ENCODE peak calls at places on chromosome X, in ten cellular contexts. U, A, F, R, E, J, H, N, M and X are unnamed samples.
A peak's percentile ranks its signal among the peaks of the same experiment; 100 is the strongest.

GRCh38 chrX:77793950-77794349 is 7.9 kb upstream of the ATRX start:
- DNase-seq in N (no peak), R (no peak), H (no peak), E (no peak), M (no peak), U (no peak), A (no peak), J (no peak), F (no peak), X (no peak)

GRCh38 chrX:150416469-150416868 is 53.4 kb downstream of the MAMLD1 start:
- DNase-seq in M (no peak), U (no peak), E (no peak), N (no peak), R (no peak), J (no peak), F (no peak), H (no peak), A (no peak), X (no peak)

GRCh38 chrX:130669233-130669632 is 233.8 kb downstream of the ENOX2 start:
- DNase-seq in H (no peak), N (no peak), F (no peak), J (no peak), E (no peak), U (no peak), A (no peak), M (no peak), R (no peak), X (no peak)

GRCh38 chrX:147894332-147894870 is 17.3 kb upstream of the FMR1 start:
- DNase-seq in A (no peak), F (no peak), J (no peak), U (no peak), E (no peak), N (no peak), M (peak; percentile 9), R (no peak), H (no peak), X (peak; percentile 79)

GRCh38 chrX:96568088-96568487 is 116.6 kb upstream of the DIAPH2 start:
- DNase-seq in U (no peak), H (no peak), F (no peak), N (no peak), R (no peak), A (no peak), J (no peak), E (no peak), M (no peak), X (no peak)

GRCh38 chrX:19670854-19671620 is 155.7 kb upstream of the MAP3K15 start:
- DNase-seq in N (no peak), J (peak; percentile 23), F (no peak), R (no peak), M (no peak), U (peak; percentile 11), A (peak; percentile 22), H (no peak), E (no peak), X (peak; percentile 79)

GRCh38 chrX:41447897-41448296 is 754 bp downstream of the NYX start:
- DNase-seq in N (no peak), R (no peak), M (no peak), E (no peak), J (no peak), U (no peak), A (no peak), H (no peak), F (no peak), X (no peak)

GRCh38 chrX:135421932-135422809 is at the start of gene SMIM10L2A:
- DNase-seq in N (no peak), U (no peak), M (no peak), R (no peak), F (no peak), H (no peak), A (no peak), E (no peak), J (no peak), X (no peak)

GRCh38 chrX:79366556-79366887 is 612 bp downstream of the ITM2A start:
- DNase-seq in M (no peak), E (no peak), A (no peak), N (no peak), F (no peak), J (no peak), U (no peak), H (no peak), R (no peak), X (no peak)

GRCh38 chrX:119784747-119785446 is 6.5 kb downstream of the RPL39 start:
- DNase-seq in R (peak; percentile 27), E (peak; percentile 19), H (no peak), A (no peak), U (no peak), J (no peak), M (no peak), F (peak; percentile 79), N (no peak), X (peak; percentile 45)

GRCh38 chrX:1529328-1529727 is 7.7 kb downstream of the P2RY8 start:
- DNase-seq in M (no peak), R (no peak), E (no peak), J (no peak), H (no peak), U (no peak), F (no peak), A (no peak), N (no peak), X (no peak)

GRCh38 chrX:1528884-1529203 is 8.1 kb downstream of the P2RY8 start:
- DNase-seq in J (no peak), A (no peak), H (no peak), M (no peak), N (no peak), R (no peak), F (no peak), E (no peak), U (no peak), X (no peak)

GRCh38 chrX:1531106-1531890 is 5.7 kb downstream of the P2RY8 start:
- DNase-seq in J (no peak), N (no peak), U (no peak), R (no peak), F (peak; percentile 28), H (no peak), M (no peak), E (no peak), A (no peak), X (no peak)

GRCh38 chrX:1528186-1528883 is 8.7 kb downstream of the P2RY8 start:
- DNase-seq in H (no peak), F (no peak), E (no peak), U (no peak), R (no peak), N (no peak), J (no peak), A (no peak), M (no peak), X (no peak)

GRCh38 chrX:1529756-1530155 is 7.2 kb downstream of the P2RY8 start:
- DNase-seq in H (no peak), U (no peak), A (no peak), F (no peak), N (no peak), E (no peak), R (no peak), M (no peak), J (no peak), X (no peak)
- H3K4me1 ChIP-seq in H (no peaks in the 10 kb centered on the region), U (peaks cover 6% of the 10 kb centered on the region), A (no peaks in the 10 kb centered on the region), F (peaks cover 11% of the 10 kb centered on the region), N (no peaks in the 10 kb centered on the region), E (peaks cover 63% of the 10 kb centered on the region), R (peaks cover 11% of the 10 kb centered on the region), M (no peaks in the 10 kb centered on the region), J (no peaks in the 10 kb centered on the region), X (no peaks in the 10 kb centered on the region)

DNA sequence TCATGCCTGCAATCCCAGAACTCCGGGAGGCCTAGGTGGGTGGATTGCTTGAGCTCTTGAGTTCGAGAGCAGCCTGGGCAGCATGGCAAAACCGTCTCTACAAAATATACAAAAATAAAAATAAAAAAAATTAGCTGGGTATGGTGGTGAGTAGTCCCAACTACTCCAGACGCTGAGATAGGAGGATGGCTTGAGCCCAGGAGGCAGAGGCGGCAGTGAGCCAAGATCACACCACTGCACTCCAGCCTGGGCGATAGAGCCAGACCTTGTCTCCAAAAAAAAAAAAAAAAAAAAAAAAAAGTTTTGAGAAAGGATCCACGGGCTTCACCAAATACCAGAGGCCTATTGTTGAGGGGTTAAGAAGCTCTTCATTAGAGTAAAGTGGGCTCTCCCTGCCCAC is 8.0 kb downstream of the SUPT20HL2 start:
- DNase-seq in R (no peak), H (no peak), F (no peak), A (no peak), M (no peak), J (no peak), U (no peak), N (no peak), E (no peak), X (no peak)
- H3K27ac ChIP-seq in R (no peak overlapping the region), H (no peak overlapping the region), F (no peak overlapping the region), A (no peak overlapping the region), M (no peak overlapping the region), J (no peak overlapping the region), U (no peak overlapping the region), N (no peak overlapping the region), E (no peak overlapping the region), X (no peak overlapping the region)

GRCh38 chrX:2708601-2709200 is 17.6 kb downstream of the CD99 start:
- DNase-seq in N (no peak), E (no peak), A (no peak), U (no peak), R (peak; percentile 65), J (no peak), H (no peak), M (no peak), F (peak; percentile 56), X (no peak)
- H3K4me1 ChIP-seq in N (peaks cover 38% of the 10 kb centered on the region), E (peaks cover 61% of the 10 kb centered on the region), A (no peaks in the 10 kb centered on the region), U (peaks cover 34% of the 10 kb centered on the region), R (peaks cover 78% of the 10 kb centered on the region), J (peaks cover 68% of the 10 kb centered on the region), H (no peaks in the 10 kb centered on the region), M (peaks cover 35% of the 10 kb centered on the region), F (peaks cover 41% of the 10 kb centered on the region), X (peaks cover 11% of the 10 kb centered on the region)

GRCh38 chrX:23854122-23854521 is 53.6 kb downstream of the APOO start:
- DNase-seq in U (no peak), H (no peak), A (no peak), N (no peak), E (no peak), F (no peak), J (no peak), R (no peak), M (no peak), X (no peak)

GRCh38 chrX:23854945-23855344 is 52.8 kb downstream of the APOO start:
- DNase-seq in M (no peak), F (no peak), A (no peak), R (no peak), J (no peak), H (no peak), N (no peak), E (no peak), U (no peak), X (no peak)

GRCh38 chrX:23857935-23858334 is 49.8 kb downstream of the APOO start:
- DNase-seq in E (no peak), J (no peak), M (no peak), H (no peak), A (no peak), U (no peak), F (no peak), N (no peak), R (no peak), X (no peak)

GRCh38 chrX:23857409-23857808 is 50.3 kb downstream of the APOO start:
- DNase-seq in E (no peak), N (no peak), F (no peak), J (no peak), U (no peak), H (no peak), M (no peak), R (no peak), A (no peak), X (no peak)

DNA sequence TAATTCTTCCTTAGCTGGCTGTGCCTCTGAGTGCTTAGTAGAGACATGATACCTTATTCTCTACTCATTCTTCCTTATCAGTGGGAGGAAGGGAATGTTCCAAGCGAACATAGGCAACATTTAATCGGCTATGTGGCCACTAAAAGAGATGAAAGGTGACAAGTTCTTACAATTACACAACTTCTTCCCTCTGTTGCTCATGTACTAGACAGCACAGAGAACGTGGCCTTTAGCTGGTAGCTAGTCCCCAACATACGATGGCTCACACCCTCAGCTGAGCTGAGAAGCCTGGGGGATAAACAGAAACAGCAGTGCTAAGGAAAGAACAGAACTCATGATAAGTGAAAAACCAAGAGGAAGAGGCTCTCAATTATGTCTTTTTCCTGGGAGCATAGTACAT is 52.2 kb downstream of the APOO start:
- DNase-seq in U (no peak), E (no peak), M (no peak), H (no peak), F (no peak), J (no peak), R (no peak), A (no peak), N (no peak), X (no peak)
- H3K27ac ChIP-seq in U (no peak overlapping the region), E (no peak overlapping the region), M (no peak overlapping the region), H (no peak overlapping the region), F (no peak overlapping the region), J (no peak overlapping the region), R (no peak overlapping the region), A (no peak overlapping the region), N (no peak overlapping the region), X (no peak overlapping the region)